ENCODE peak calls at places on chromosome 1, in ten cellular contexts. Z, R, T, L, J, G, V, H, U and N are unnamed samples.

GRCh38 chr1:19203440-19203839 is 6.6 kb downstream of the UBR4 start:
- DNase-seq in Z (no peak), R (no peak), V (peak; percentile 93), U (no peak), G (no peak), T (no peak), L (no peak), J (peak; percentile 53), H (no peak), N (no peak)

GRCh38 chr1:228373681-228374571 is 32.7 kb downstream of the TRIM11 start:
- DNase-seq in V (no peak), R (no peak), U (no peak), J (no peak), Z (no peak), H (peak; percentile 64), L (peak; percentile 6), G (no peak), T (no peak), N (peak; percentile 27)

GRCh38 chr1:109586055-109586454 is 33.4 kb downstream of the GNAT2 start:
- DNase-seq in G (no peak), U (no peak), J (no peak), R (no peak), V (no peak), H (no peak), T (no peak), L (no peak), Z (no peak), N (no peak)

GRCh38 chr1:179876289-179876715 is 1.3 kb downstream of the TOR1AIP2 start:
- DNase-seq in V (peak; percentile 43), J (no peak), R (no peak), Z (no peak), H (no peak), G (no peak), L (no peak), T (no peak), U (no peak), N (no peak)

GRCh38 chr1:212640223-212640885 is 31.8 kb downstream of the ATF3 start:
- DNase-seq in V (no peak), Z (no peak), R (no peak), T (no peak), H (no peak), U (peak; percentile 29), G (no peak), J (no peak), L (no peak), N (no peak)

GRCh38 chr1:198444792-198445191 is 95.7 kb downstream of the ATP6V1G3 start:
- DNase-seq in U (no peak), Z (no peak), J (no peak), L (no peak), T (no peak), G (no peak), H (no peak), R (no peak), V (peak; percentile 49), N (no peak)

GRCh38 chr1:226723640-226724532 is 15.2 kb downstream of the ITPKB start:
- DNase-seq in U (no peak), G (no peak), R (peak; percentile 77), V (peak; percentile 79), H (peak; percentile 75), J (no peak), L (no peak), Z (no peak), T (no peak), N (no peak)

GRCh38 chr1:17370618-17371017 is 1.4 kb upstream of the PADI6 start:
- DNase-seq in G (no peak), H (no peak), L (no peak), R (peak; percentile 36), T (no peak), V (no peak), J (no peak), Z (no peak), U (peak; percentile 54), N (no peak)

GRCh38 chr1:211551628-211552465 is 27.1 kb downstream of the SLC30A1 start:
- DNase-seq in L (no peak), T (no peak), V (peak; percentile 26), G (peak; percentile 56), J (peak; percentile 18), R (no peak), H (no peak), U (no peak), Z (no peak), N (peak; percentile 54)

GRCh38 chr1:224106568-224107281 is 7.2 kb upstream of the FBXO28 start:
- DNase-seq in T (no peak), G (no peak), U (peak; percentile 78), Z (peak; percentile 42), R (peak; percentile 74), J (no peak), H (no peak), V (peak; percentile 53), L (no peak), N (no peak)

GRCh38 chr1:36658838-36659237 is 176.1 kb upstream of the CSF3R start:
- DNase-seq in U (no peak), J (no peak), H (peak; percentile 23), T (no peak), L (no peak), G (no peak), V (no peak), Z (no peak), R (no peak), N (no peak)

GRCh38 chr1:75345538-75346292 is 211.5 kb downstream of the LHX8 start:
- DNase-seq in G (no peak), J (peak; percentile 95), Z (no peak), V (no peak), H (no peak), R (no peak), U (no peak), T (no peak), L (no peak), N (no peak)

GRCh38 chr1:22330763-22331119 is 120.9 kb upstream of the ZBTB40 start:
- DNase-seq in G (no peak), T (no peak), H (no peak), Z (no peak), R (no peak), J (no peak), V (no peak), U (no peak), L (no peak), N (no peak)

GRCh38 chr1:27744556-27744955 is 18.8 kb downstream of the FAM76A start:
- DNase-seq in Z (no peak), J (no peak), R (no peak), H (no peak), G (no peak), U (no peak), L (no peak), T (no peak), V (no peak), N (no peak)

GRCh38 chr1:188343914-188344313 is 1515.2 kb downstream of the PLA2G4A start:
- DNase-seq in Z (no peak), T (no peak), R (no peak), H (no peak), L (no peak), V (no peak), G (no peak), J (no peak), U (no peak), N (no peak)

GRCh38 chr1:154845879-154846278 is 24.2 kb downstream of the KCNN3 start:
- DNase-seq in L (no peak), R (no peak), T (no peak), J (no peak), V (no peak), U (no peak), Z (no peak), H (no peak), G (no peak), N (no peak)

GRCh38 chr1:118555638-118556037 is 370.6 kb upstream of the SPAG17 start:
- DNase-seq in L (no peak), J (no peak), Z (no peak), G (no peak), U (no peak), T (no peak), R (no peak), V (no peak), H (no peak), N (no peak)

GRCh38 chr1:93578911-93579825 is 102.5 kb downstream of the BCAR3 start:
- DNase-seq in J (no peak), Z (no peak), T (no peak), G (no peak), V (no peak), R (no peak), L (peak; percentile 26), H (no peak), U (no peak), N (no peak)

GRCh38 chr1:161706116-161706482 is 930 bp upstream of the FCRLA start:
- DNase-seq in Z (no peak), U (no peak), V (peak; percentile 88), L (no peak), R (no peak), J (no peak), G (no peak), H (no peak), T (no peak), N (no peak)

GRCh38 chr1:226128487-226129075 is 58.0 kb downstream of the ACBD3 start:
- DNase-seq in V (peak; percentile 25), U (no peak), T (no peak), R (no peak), H (peak; percentile 25), G (no peak), L (no peak), Z (no peak), J (no peak), N (no peak)

GRCh38 chr1:24186993-24187790 is at the start of gene IFNLR1:
- DNase-seq in J (no peak), G (no peak), H (no peak), L (peak; percentile 33), V (no peak), R (peak; percentile 77), Z (peak; percentile 56), U (peak; percentile 86), T (peak; percentile 60), N (no peak)

GRCh38 chr1:79353224-79353623 is 346.7 kb upstream of the ADGRL4 start:
- DNase-seq in R (peak; percentile 51), V (peak; percentile 83), U (peak; percentile 17), T (no peak), Z (no peak), J (no peak), L (peak; percentile 35), G (no peak), H (no peak), N (no peak)

GRCh38 chr1:150832597-150832996 is 24.5 kb upstream of the CTSK start:
- DNase-seq in U (no peak), V (no peak), J (no peak), R (no peak), G (no peak), Z (no peak), T (no peak), H (no peak), L (no peak), N (no peak)

GRCh38 chr1:112713466-112714312 is 1.4 kb downstream of the PPM1J start:
- DNase-seq in U (peak; percentile 80), Z (peak; percentile 64), L (no peak), G (peak; percentile 76), J (no peak), T (no peak), V (no peak), R (no peak), H (no peak), N (no peak)

GRCh38 chr1:32813941-32814739 is 3.0 kb downstream of the YARS1 start:
- DNase-seq in G (no peak), J (no peak), T (no peak), Z (no peak), V (peak; percentile 79), U (no peak), H (no peak), R (no peak), L (no peak), N (no peak)